ENCODE peak calls at places on chromosomes 1 and 21, in ten cellular contexts. O is left ventricle myocardium inferior, T is aorta, P is ovary, L is psoas muscle, Y is tibial nerve, U is suprapubic skin, V is GM23248, B is RWPE1, W is neural progenitor cell. M is an unnamed sample.

GRCh38 chr1:92201973-92202372 is 15.7 kb upstream of the C1orf146 start:
- DNase-seq in O (no peak), T (no peak), P (no peak), L (no peak), Y (no peak), U (no peak), V (no peak), B (no peak), W (no peak), M (no peak)

GRCh38 chr1:84726593-84727275 is 36.5 kb upstream of the SSX2IP start:
- DNase-seq in O (no peak), T (no peak), P (no peak), L (no peak), Y (no peak), U (no peak), V (peak; percentile 52), B (no peak), W (no peak), M (no peak)

GRCh38 chr1:202162418-202163280 is 2.2 kb upstream of the PTPN7 start:
- DNase-seq in O (no peak), T (no peak), P (peak; percentile 73), L (no peak), Y (no peak), U (no peak), V (no peak), B (no peak), W (no peak), M (no peak)

GRCh38 chr1:55257958-55258357 is 42.8 kb upstream of the USP24 start:
- DNase-seq in O (no peak), T (no peak), P (no peak), L (no peak), Y (no peak), U (no peak), V (no peak), B (no peak), W (no peak), M (no peak)

GRCh38 chr1:167467126-167467725 is 51.1 kb downstream of the CD247 start:
- DNase-seq in O (no peak), T (peak; percentile 44), P (no peak), L (no peak), Y (no peak), U (no peak), V (no peak), B (peak; percentile 24), W (no peak), M (no peak)

GRCh38 chr21:45538381-45539045 is 3.7 kb downstream of the SLC19A1 start:
- DNase-seq in O (peak; percentile 10), T (peak; percentile 73), P (peak; percentile 31), L (peak; percentile 11), Y (no peak), U (peak; percentile 56), V (no peak), B (no peak), W (no peak), M (no peak)

GRCh38 chr1:85495556-85495955 is 30.6 kb upstream of the DDAH1 start:
- DNase-seq in O (no peak), T (no peak), P (no peak), L (peak; percentile 25), Y (no peak), U (no peak), V (peak; percentile 74), B (peak; percentile 80), W (no peak), M (no peak)

GRCh38 chr1:112044745-112045144 is 55.3 kb upstream of the KCND3 start:
- DNase-seq in O (no peak), T (no peak), P (no peak), L (no peak), Y (no peak), U (no peak), V (no peak), B (no peak), W (no peak), M (no peak)

GRCh38 chr1:117389284-117389683 is 22.0 kb downstream of the MAN1A2 start:
- DNase-seq in O (no peak), T (no peak), P (no peak), L (no peak), Y (no peak), U (no peak), V (no peak), B (no peak), W (no peak), M (no peak)

GRCh38 chr21:19218163-19218562 is 814.6 kb upstream of the TMPRSS15 start:
- DNase-seq in O (no peak), T (no peak), P (no peak), L (no peak), Y (no peak), U (no peak), V (no peak), B (no peak), W (no peak), M (no peak)

GRCh38 chr21:32298148-32298559 is 501 bp upstream of the MRAP start:
- DNase-seq in O (no peak), T (no peak), P (no peak), L (no peak), Y (no peak), U (peak; percentile 59), V (no peak), B (no peak), W (no peak), M (no peak)

GRCh38 chr1:115713906-115714305 is 54.6 kb downstream of the CASQ2 start:
- DNase-seq in O (no peak), T (no peak), P (no peak), L (no peak), Y (no peak), U (no peak), V (no peak), B (no peak), W (no peak), M (no peak)

GRCh38 chr1:23555225-23555801 is 4.0 kb downstream of the ID3 start:
- DNase-seq in O (no peak), T (peak; percentile 81), P (peak; percentile 52), L (no peak), Y (no peak), U (no peak), V (no peak), B (no peak), W (peak; percentile 67), M (no peak)

GRCh38 chr1:157096881-157097280 is 2.7 kb downstream of the ETV3L start:
- DNase-seq in O (no peak), T (no peak), P (no peak), L (no peak), Y (no peak), U (no peak), V (no peak), B (no peak), W (no peak), M (no peak)

GRCh38 chr1:117585086-117585485 is 20.8 kb upstream of the TENT5C start:
- DNase-seq in O (no peak), T (no peak), P (no peak), L (no peak), Y (no peak), U (peak; percentile 33), V (no peak), B (no peak), W (no peak), M (no peak)

GRCh38 chr1:221712198-221712684 is 29.6 kb downstream of the DUSP10 start:
- DNase-seq in O (no peak), T (no peak), P (no peak), L (no peak), Y (no peak), U (no peak), V (peak; percentile 88), B (peak; percentile 36), W (no peak), M (no peak)

GRCh38 chr1:9022773-9023172 is 3.5 kb downstream of the SLC2A7 start:
- DNase-seq in O (no peak), T (no peak), P (no peak), L (no peak), Y (no peak), U (no peak), V (no peak), B (no peak), W (no peak), M (no peak)

GRCh38 chr1:17944606-17945005 is 163.0 kb upstream of the IGSF21 start:
- DNase-seq in O (no peak), T (no peak), P (no peak), L (no peak), Y (no peak), U (no peak), V (no peak), B (no peak), W (no peak), M (no peak)

GRCh38 chr1:59218521-59219236 is 78.2 kb upstream of the FGGY start:
- DNase-seq in O (no peak), T (no peak), P (no peak), L (no peak), Y (no peak), U (no peak), V (no peak), B (no peak), W (no peak), M (no peak)

GRCh38 chr1:204442376-204443259 is 31.0 kb upstream of the PPP1R15B start:
- DNase-seq in O (no peak), T (peak; percentile 56), P (no peak), L (no peak), Y (no peak), U (no peak), V (no peak), B (no peak), W (no peak), M (no peak)
- H3K27ac ChIP-seq in O (peak overlapping the region; percentile 71), T (peak overlapping the region; percentile 70), P (no peak overlapping the region), L (peak overlapping the region; percentile 72), Y (peak overlapping the region; percentile 7), U (peak overlapping the region; percentile 83), V (no peak overlapping the region), B (peak overlapping the region; percentile 65), W (no peak overlapping the region), M (no peak overlapping the region)

DNA sequence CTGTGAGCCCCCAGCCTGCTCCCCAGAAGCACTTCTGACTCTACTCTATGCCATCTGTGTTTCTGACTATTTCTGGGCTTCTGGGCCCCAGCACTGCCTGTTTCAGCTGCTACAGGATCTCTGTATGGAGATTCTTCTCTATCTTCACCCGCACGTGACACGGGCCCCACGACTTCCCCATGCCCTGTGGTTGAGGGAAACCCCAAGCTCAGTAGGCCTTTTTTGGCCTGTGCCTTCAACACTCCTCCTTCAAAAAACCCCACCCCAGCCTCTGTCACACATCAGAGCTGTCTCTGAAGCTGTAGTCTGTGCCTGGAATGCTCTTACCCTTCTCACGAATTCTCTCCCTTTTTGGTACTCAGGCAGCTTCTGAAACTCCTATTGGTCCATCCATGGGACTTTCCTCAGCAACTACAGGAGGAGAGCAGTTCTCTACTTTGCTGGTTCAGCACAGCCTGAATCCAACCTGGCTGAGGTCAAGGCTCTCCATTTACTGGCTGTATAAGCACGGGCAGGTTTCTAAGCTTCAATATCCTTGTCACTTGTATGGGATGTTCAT is 2.0 kb upstream of the NID1 start:
- DNase-seq in O (peak; percentile 72), T (no peak), P (no peak), L (peak; percentile 30), Y (peak; percentile 55), U (peak; percentile 68), V (no peak), B (no peak), W (no peak), M (no peak)
- H3K27ac ChIP-seq in O (peak overlapping the region; percentile 98), T (peak overlapping the region; percentile 17), P (peak overlapping the region; percentile 96), L (peak overlapping the region; percentile 80), Y (peak overlapping the region; percentile 93), U (no peak overlapping the region), V (no peak overlapping the region), B (no peak overlapping the region), W (no peak overlapping the region), M (no peak overlapping the region)

GRCh38 chr1:37633040-37633949 is 1.4 kb downstream of the RSPO1 start:
- DNase-seq in O (no peak), T (no peak), P (no peak), L (no peak), Y (no peak), U (no peak), V (peak; percentile 12), B (no peak), W (peak; percentile 46), M (no peak)
- H3K27ac ChIP-seq in O (no peak overlapping the region), T (no peak overlapping the region), P (no peak overlapping the region), L (no peak overlapping the region), Y (no peak overlapping the region), U (no peak overlapping the region), V (no peak overlapping the region), B (no peak overlapping the region), W (no peak overlapping the region), M (no peak overlapping the region)

GRCh38 chr21:37139902-37140301 is 66.8 kb downstream of the TTC3 start:
- DNase-seq in O (no peak), T (no peak), P (no peak), L (no peak), Y (no peak), U (no peak), V (peak; percentile 36), B (no peak), W (peak; percentile 87), M (peak; percentile 18)
- H3K27ac ChIP-seq in O (no peak overlapping the region), T (no peak overlapping the region), P (no peak overlapping the region), L (no peak overlapping the region), Y (no peak overlapping the region), U (no peak overlapping the region), V (no peak overlapping the region), B (no peak overlapping the region), W (peak overlapping the region; percentile 97), M (no peak overlapping the region)

M was measured in iPS DF 6.9.